ENCODE peak calls at places on chromosomes 13 and 19, in nine cellular contexts. One of them, this sample, is unnamed.

GRCh38 chr13:42769650-42770049 is 11.7 kb upstream of the FAM216B start:
- DNase-seq in glomerular endothelial cell: no peak
- DNase-seq in GM04504: no peak
- DNase-seq in SHP77: no peak
- DNase-seq in Kasumi-1: no peak
- DNase-seq in activated CD4-positive, alpha-beta T cell treated with anti-CD3 and anti-CD28 coated beads, Interleukin-2, amount 50 U/mL, for 48 hours: no peak
- DNase-seq in cerebellar cortex: no peak
- DNase-seq in T-helper 1 cell: no peak
- DNase-seq in EH: no peak
- DNase-seq in this sample: no peak

GRCh38 chr13:30382836-30383525 is 39.3 kb upstream of the UBE2L5 start:
- DNase-seq in Kasumi-1: no peak
- DNase-seq in glomerular endothelial cell: no peak
- DNase-seq in SHP77: peak; percentile 35
- DNase-seq in T-helper 1 cell: no peak
- DNase-seq in cerebellar cortex: no peak
- DNase-seq in EH: no peak
- DNase-seq in GM04504: no peak
- DNase-seq in activated CD4-positive, alpha-beta T cell treated with anti-CD3 and anti-CD28 coated beads, Interleukin-2, amount 50 U/mL, for 48 hours: no peak
- DNase-seq in this sample: no peak

GRCh38 chr19:17784201-17785008 is 10.5 kb upstream of the B3GNT3 start:
- DNase-seq in cerebellar cortex: peak; percentile 85
- DNase-seq in EH: peak; percentile 67
- DNase-seq in glomerular endothelial cell: no peak
- DNase-seq in T-helper 1 cell: peak; percentile 55
- DNase-seq in activated CD4-positive, alpha-beta T cell treated with anti-CD3 and anti-CD28 coated beads, Interleukin-2, amount 50 U/mL, for 48 hours: peak; percentile 85
- DNase-seq in GM04504: no peak
- DNase-seq in SHP77: peak; percentile 49
- DNase-seq in Kasumi-1: peak; percentile 87
- DNase-seq in this sample: peak; percentile 81

GRCh38 chr13:112153364-112153763 is 86.4 kb downstream of the SOX1 start:
- DNase-seq in GM04504: no peak
- DNase-seq in cerebellar cortex: no peak
- DNase-seq in T-helper 1 cell: no peak
- DNase-seq in glomerular endothelial cell: no peak
- DNase-seq in SHP77: no peak
- DNase-seq in Kasumi-1: no peak
- DNase-seq in activated CD4-positive, alpha-beta T cell treated with anti-CD3 and anti-CD28 coated beads, Interleukin-2, amount 50 U/mL, for 48 hours: no peak
- DNase-seq in EH: no peak
- DNase-seq in this sample: no peak

GRCh38 chr19:4638330-4638729 is 986 bp upstream of the TNFAIP8L1 start:
- DNase-seq in activated CD4-positive, alpha-beta T cell treated with anti-CD3 and anti-CD28 coated beads, Interleukin-2, amount 50 U/mL, for 48 hours: no peak
- DNase-seq in GM04504: no peak
- DNase-seq in T-helper 1 cell: no peak
- DNase-seq in Kasumi-1: peak; percentile 44
- DNase-seq in SHP77: no peak
- DNase-seq in cerebellar cortex: no peak
- DNase-seq in glomerular endothelial cell: no peak
- DNase-seq in EH: no peak
- DNase-seq in this sample: peak; percentile 30

GRCh38 chr13:84994582-84994981 is 804.6 kb downstream of the SLITRK6 start:
- DNase-seq in GM04504: no peak
- DNase-seq in glomerular endothelial cell: no peak
- DNase-seq in Kasumi-1: no peak
- DNase-seq in SHP77: no peak
- DNase-seq in cerebellar cortex: peak; percentile 5
- DNase-seq in T-helper 1 cell: no peak
- DNase-seq in EH: peak; percentile 14
- DNase-seq in activated CD4-positive, alpha-beta T cell treated with anti-CD3 and anti-CD28 coated beads, Interleukin-2, amount 50 U/mL, for 48 hours: no peak
- DNase-seq in this sample: no peak

GRCh38 chr13:31962661-31963345 is 68.8 kb upstream of the FRY start:
- DNase-seq in EH: peak; percentile 59
- DNase-seq in SHP77: no peak
- DNase-seq in GM04504: no peak
- DNase-seq in glomerular endothelial cell: no peak
- DNase-seq in cerebellar cortex: no peak
- DNase-seq in Kasumi-1: no peak
- DNase-seq in activated CD4-positive, alpha-beta T cell treated with anti-CD3 and anti-CD28 coated beads, Interleukin-2, amount 50 U/mL, for 48 hours: no peak
- DNase-seq in T-helper 1 cell: no peak
- DNase-seq in this sample: no peak

GRCh38 chr19:2775556-2776430 is 7.3 kb downstream of the SGTA start:
- DNase-seq in SHP77: no peak
- DNase-seq in EH: peak; percentile 25
- DNase-seq in glomerular endothelial cell: no peak
- DNase-seq in T-helper 1 cell: peak; percentile 35
- DNase-seq in Kasumi-1: peak; percentile 79
- DNase-seq in activated CD4-positive, alpha-beta T cell treated with anti-CD3 and anti-CD28 coated beads, Interleukin-2, amount 50 U/mL, for 48 hours: peak; percentile 85
- DNase-seq in cerebellar cortex: no peak
- DNase-seq in GM04504: no peak
- DNase-seq in this sample: no peak

GRCh38 chr13:62583466-62583865 is 1167.8 kb upstream of the PCDH20 start:
- DNase-seq in activated CD4-positive, alpha-beta T cell treated with anti-CD3 and anti-CD28 coated beads, Interleukin-2, amount 50 U/mL, for 48 hours: no peak
- DNase-seq in EH: no peak
- DNase-seq in glomerular endothelial cell: no peak
- DNase-seq in Kasumi-1: no peak
- DNase-seq in SHP77: no peak
- DNase-seq in T-helper 1 cell: no peak
- DNase-seq in cerebellar cortex: no peak
- DNase-seq in GM04504: no peak
- DNase-seq in this sample: no peak

This sample was measured in GM12865.